ENCODE peak calls at places on chromosomes 12 and 14, in ten cellular contexts. One of them, this sample, is unnamed.

GRCh38 chr12:118120579-118121363 is 15.2 kb upstream of the PEBP1 start:
- DNase-seq in kidney glomerular epithelial cell: peak; percentile 47
- DNase-seq in ACHN: peak; percentile 81
- DNase-seq in fibroblast of gingiva: peak; percentile 47
- DNase-seq in GM13977: peak; percentile 85
- DNase-seq in myocyte: peak; percentile 76
- DNase-seq in substantia nigra: peak; percentile 48
- DNase-seq in HTR-8/SVneo: peak; percentile 89
- DNase-seq in cardiac muscle cell: peak; percentile 81
- DNase-seq in Right ventricle myocardium inferior: peak; percentile 84
- DNase-seq in this sample: peak; percentile 81

GRCh38 chr12:116076399-116076798 is 201.1 kb downstream of the MED13L start:
- DNase-seq in kidney glomerular epithelial cell: no peak
- DNase-seq in ACHN: no peak
- DNase-seq in fibroblast of gingiva: no peak
- DNase-seq in GM13977: no peak
- DNase-seq in myocyte: no peak
- DNase-seq in substantia nigra: no peak
- DNase-seq in HTR-8/SVneo: no peak
- DNase-seq in cardiac muscle cell: no peak
- DNase-seq in Right ventricle myocardium inferior: no peak
- DNase-seq in this sample: no peak

GRCh38 chr12:53091756-53092155 is 5.7 kb upstream of the IGFBP6 start:
- DNase-seq in kidney glomerular epithelial cell: no peak
- DNase-seq in ACHN: no peak
- DNase-seq in fibroblast of gingiva: no peak
- DNase-seq in GM13977: no peak
- DNase-seq in myocyte: no peak
- DNase-seq in substantia nigra: no peak
- DNase-seq in HTR-8/SVneo: no peak
- DNase-seq in cardiac muscle cell: no peak
- DNase-seq in Right ventricle myocardium inferior: no peak
- DNase-seq in this sample: no peak

GRCh38 chr14:78238141-78238540 is 68.0 kb downstream of the NRXN3 start:
- DNase-seq in kidney glomerular epithelial cell: no peak
- DNase-seq in ACHN: no peak
- DNase-seq in fibroblast of gingiva: no peak
- DNase-seq in GM13977: no peak
- DNase-seq in myocyte: no peak
- DNase-seq in substantia nigra: no peak
- DNase-seq in HTR-8/SVneo: no peak
- DNase-seq in cardiac muscle cell: no peak
- DNase-seq in Right ventricle myocardium inferior: no peak
- DNase-seq in this sample: no peak

GRCh38 chr12:7144414-7145120 is 14.4 kb downstream of the CLSTN3 start:
- DNase-seq in kidney glomerular epithelial cell: peak; percentile 0
- DNase-seq in ACHN: peak; percentile 56
- DNase-seq in fibroblast of gingiva: peak; percentile 27
- DNase-seq in GM13977: peak; percentile 50
- DNase-seq in myocyte: peak; percentile 93
- DNase-seq in substantia nigra: no peak
- DNase-seq in HTR-8/SVneo: peak; percentile 66
- DNase-seq in cardiac muscle cell: peak; percentile 57
- DNase-seq in Right ventricle myocardium inferior: no peak
- DNase-seq in this sample: peak; percentile 69

GRCh38 chr12:24480766-24481449 is 468.0 kb downstream of the BCAT1 start:
- DNase-seq in kidney glomerular epithelial cell: no peak
- DNase-seq in ACHN: no peak
- DNase-seq in fibroblast of gingiva: no peak
- DNase-seq in GM13977: no peak
- DNase-seq in myocyte: no peak
- DNase-seq in substantia nigra: no peak
- DNase-seq in HTR-8/SVneo: no peak
- DNase-seq in cardiac muscle cell: no peak
- DNase-seq in Right ventricle myocardium inferior: no peak
- DNase-seq in this sample: no peak

GRCh38 chr14:105865904-105866840 is 339.8 kb downstream of the TMEM121 start:
- DNase-seq in kidney glomerular epithelial cell: no peak
- DNase-seq in ACHN: no peak
- DNase-seq in fibroblast of gingiva: no peak
- DNase-seq in GM13977: no peak
- DNase-seq in myocyte: no peak
- DNase-seq in substantia nigra: no peak
- DNase-seq in HTR-8/SVneo: no peak
- DNase-seq in cardiac muscle cell: no peak
- DNase-seq in Right ventricle myocardium inferior: peak; percentile 63
- DNase-seq in this sample: no peak

GRCh38 chr14:67186369-67186768 is 2.9 kb upstream of the GARIN2 start:
- DNase-seq in kidney glomerular epithelial cell: no peak
- DNase-seq in ACHN: peak; percentile 15
- DNase-seq in fibroblast of gingiva: no peak
- DNase-seq in GM13977: no peak
- DNase-seq in myocyte: no peak
- DNase-seq in substantia nigra: no peak
- DNase-seq in HTR-8/SVneo: no peak
- DNase-seq in cardiac muscle cell: no peak
- DNase-seq in Right ventricle myocardium inferior: no peak
- DNase-seq in this sample: no peak

GRCh38 chr14:56490379-56490778 is 89.2 kb upstream of the TMEM260 start:
- DNase-seq in kidney glomerular epithelial cell: peak; percentile 9
- DNase-seq in ACHN: peak; percentile 34
- DNase-seq in fibroblast of gingiva: peak; percentile 22
- DNase-seq in GM13977: no peak
- DNase-seq in myocyte: peak; percentile 47
- DNase-seq in substantia nigra: no peak
- DNase-seq in HTR-8/SVneo: peak; percentile 53
- DNase-seq in cardiac muscle cell: peak; percentile 57
- DNase-seq in Right ventricle myocardium inferior: no peak
- DNase-seq in this sample: peak; percentile 64

GRCh38 chr12:27967551-27968054 is 4.9 kb downstream of the PTHLH start:
- DNase-seq in kidney glomerular epithelial cell: peak; percentile 31
- DNase-seq in ACHN: peak; percentile 74
- DNase-seq in fibroblast of gingiva: no peak
- DNase-seq in GM13977: no peak
- DNase-seq in myocyte: peak; percentile 73
- DNase-seq in substantia nigra: no peak
- DNase-seq in HTR-8/SVneo: no peak
- DNase-seq in cardiac muscle cell: no peak
- DNase-seq in Right ventricle myocardium inferior: no peak
- DNase-seq in this sample: peak; percentile 70

GRCh38 chr12:104064031-104064841 is at the start of gene HCFC2:
- DNase-seq in kidney glomerular epithelial cell: peak; percentile 63
- DNase-seq in ACHN: peak; percentile 95
- DNase-seq in fibroblast of gingiva: peak; percentile 86
- DNase-seq in GM13977: peak; percentile 99
- DNase-seq in myocyte: peak; percentile 95
- DNase-seq in substantia nigra: peak; percentile 87
- DNase-seq in HTR-8/SVneo: peak; percentile 97
- DNase-seq in cardiac muscle cell: peak; percentile 95
- DNase-seq in Right ventricle myocardium inferior: peak; percentile 96
- DNase-seq in this sample: peak; percentile 91

GRCh38 chr12:95648990-95649791 is 97.9 kb upstream of the USP44 start:
- DNase-seq in kidney glomerular epithelial cell: peak; percentile 66
- DNase-seq in ACHN: peak; percentile 20
- DNase-seq in fibroblast of gingiva: peak; percentile 26
- DNase-seq in GM13977: no peak
- DNase-seq in myocyte: peak; percentile 64
- DNase-seq in substantia nigra: no peak
- DNase-seq in HTR-8/SVneo: peak; percentile 90
- DNase-seq in cardiac muscle cell: peak; percentile 21
- DNase-seq in Right ventricle myocardium inferior: no peak
- DNase-seq in this sample: peak; percentile 94

GRCh38 chr12:122950276-122950675 is 16.0 kb downstream of the ABCB9 start:
- DNase-seq in kidney glomerular epithelial cell: no peak
- DNase-seq in ACHN: no peak
- DNase-seq in fibroblast of gingiva: no peak
- DNase-seq in GM13977: no peak
- DNase-seq in myocyte: no peak
- DNase-seq in substantia nigra: no peak
- DNase-seq in HTR-8/SVneo: no peak
- DNase-seq in cardiac muscle cell: no peak
- DNase-seq in Right ventricle myocardium inferior: peak; percentile 21
- DNase-seq in this sample: no peak

GRCh38 chr14:72826039-72826438 is 67.9 kb downstream of the DPF3 start:
- DNase-seq in kidney glomerular epithelial cell: no peak
- DNase-seq in ACHN: no peak
- DNase-seq in fibroblast of gingiva: no peak
- DNase-seq in GM13977: no peak
- DNase-seq in myocyte: no peak
- DNase-seq in substantia nigra: no peak
- DNase-seq in HTR-8/SVneo: no peak
- DNase-seq in cardiac muscle cell: no peak
- DNase-seq in Right ventricle myocardium inferior: no peak
- DNase-seq in this sample: no peak

GRCh38 chr14:96722751-96723150 is 74.4 kb upstream of the VRK1 start:
- DNase-seq in kidney glomerular epithelial cell: no peak
- DNase-seq in ACHN: no peak
- DNase-seq in fibroblast of gingiva: no peak
- DNase-seq in GM13977: no peak
- DNase-seq in myocyte: no peak
- DNase-seq in substantia nigra: no peak
- DNase-seq in HTR-8/SVneo: no peak
- DNase-seq in cardiac muscle cell: no peak
- DNase-seq in Right ventricle myocardium inferior: no peak
- DNase-seq in this sample: no peak

GRCh38 chr12:88985631-88986030 is 366.7 kb downstream of the DUSP6 start:
- DNase-seq in kidney glomerular epithelial cell: peak; percentile 40
- DNase-seq in ACHN: no peak
- DNase-seq in fibroblast of gingiva: no peak
- DNase-seq in GM13977: no peak
- DNase-seq in myocyte: no peak
- DNase-seq in substantia nigra: no peak
- DNase-seq in HTR-8/SVneo: peak; percentile 2
- DNase-seq in cardiac muscle cell: no peak
- DNase-seq in Right ventricle myocardium inferior: no peak
- DNase-seq in this sample: no peak

GRCh38 chr14:69087061-69087461 is 65.9 kb downstream of the DCAF5 start:
- DNase-seq in kidney glomerular epithelial cell: peak; percentile 14
- DNase-seq in ACHN: no peak
- DNase-seq in fibroblast of gingiva: peak; percentile 57
- DNase-seq in GM13977: no peak
- DNase-seq in myocyte: no peak
- DNase-seq in substantia nigra: no peak
- DNase-seq in HTR-8/SVneo: no peak
- DNase-seq in cardiac muscle cell: peak; percentile 67
- DNase-seq in Right ventricle myocardium inferior: no peak
- DNase-seq in this sample: no peak

GRCh38 chr14:22559041-22559440 is 30.0 kb downstream of the DAD1 start:
- DNase-seq in kidney glomerular epithelial cell: no peak
- DNase-seq in ACHN: no peak
- DNase-seq in fibroblast of gingiva: no peak
- DNase-seq in GM13977: no peak
- DNase-seq in myocyte: no peak
- DNase-seq in substantia nigra: no peak
- DNase-seq in HTR-8/SVneo: no peak
- DNase-seq in cardiac muscle cell: no peak
- DNase-seq in Right ventricle myocardium inferior: no peak
- DNase-seq in this sample: no peak

GRCh38 chr12:71007736-71008449 is 87.4 kb upstream of the PTPRR start:
- DNase-seq in kidney glomerular epithelial cell: no peak
- DNase-seq in ACHN: no peak
- DNase-seq in fibroblast of gingiva: peak; percentile 27
- DNase-seq in GM13977: no peak
- DNase-seq in myocyte: no peak
- DNase-seq in substantia nigra: no peak
- DNase-seq in HTR-8/SVneo: no peak
- DNase-seq in cardiac muscle cell: no peak
- DNase-seq in Right ventricle myocardium inferior: no peak
- DNase-seq in this sample: no peak

GRCh38 chr14:20247651-20248246 is 8.7 kb downstream of the OR11H4 start:
- DNase-seq in kidney glomerular epithelial cell: peak; percentile 24
- DNase-seq in ACHN: peak; percentile 39
- DNase-seq in fibroblast of gingiva: no peak
- DNase-seq in GM13977: no peak
- DNase-seq in myocyte: no peak
- DNase-seq in substantia nigra: no peak
- DNase-seq in HTR-8/SVneo: no peak
- DNase-seq in cardiac muscle cell: no peak
- DNase-seq in Right ventricle myocardium inferior: no peak
- DNase-seq in this sample: peak; percentile 32

GRCh38 chr12:53381739-53382630 is 2.0 kb downstream of the SP1 start:
- DNase-seq in kidney glomerular epithelial cell: peak; percentile 81
- DNase-seq in ACHN: peak; percentile 98
- DNase-seq in fibroblast of gingiva: peak; percentile 82
- DNase-seq in GM13977: peak; percentile 29
- DNase-seq in myocyte: peak; percentile 85
- DNase-seq in substantia nigra: no peak
- DNase-seq in HTR-8/SVneo: no peak
- DNase-seq in cardiac muscle cell: peak; percentile 80
- DNase-seq in Right ventricle myocardium inferior: peak; percentile 79
- DNase-seq in this sample: peak; percentile 74

GRCh38 chr14:91732859-91733477 is 1.1 kb upstream of the CATSPERB start:
- DNase-seq in kidney glomerular epithelial cell: peak; percentile 36
- DNase-seq in ACHN: no peak
- DNase-seq in fibroblast of gingiva: peak; percentile 63
- DNase-seq in GM13977: no peak
- DNase-seq in myocyte: no peak
- DNase-seq in substantia nigra: no peak
- DNase-seq in HTR-8/SVneo: no peak
- DNase-seq in cardiac muscle cell: no peak
- DNase-seq in Right ventricle myocardium inferior: no peak
- DNase-seq in this sample: no peak

GRCh38 chr14:29630566-29631160 is 297.0 kb downstream of the PRKD1 start:
- DNase-seq in kidney glomerular epithelial cell: no peak
- DNase-seq in ACHN: no peak
- DNase-seq in fibroblast of gingiva: peak; percentile 41
- DNase-seq in GM13977: no peak
- DNase-seq in myocyte: no peak
- DNase-seq in substantia nigra: no peak
- DNase-seq in HTR-8/SVneo: no peak
- DNase-seq in cardiac muscle cell: peak; percentile 74
- DNase-seq in Right ventricle myocardium inferior: no peak
- DNase-seq in this sample: no peak